ENCODE peak calls at places on chromosomes 13 and 19, in ten cellular contexts. One of them, this sample, is unnamed.

GRCh38 chr19:33098023-33098652 is 17.2 kb downstream of the GPATCH1 start:
- DNase-seq in lung: no peak
- DNase-seq in body of pancreas: peak
- DNase-seq in lower leg skin: no peak
- DNase-seq in astrocyte of the cerebellum: no peak
- DNase-seq in A549: no peak
- DNase-seq in AG04450: no peak
- DNase-seq in heart right ventricle: no peak
- DNase-seq in mucosa of descending colon: peak
- DNase-seq in upper lobe of right lung: no peak
- DNase-seq in this sample: peak

GRCh38 chr13:96294930-96295657 is 205.2 kb downstream of the HS6ST3 start:
- DNase-seq in lung: no peak
- DNase-seq in body of pancreas: no peak
- DNase-seq in lower leg skin: no peak
- DNase-seq in astrocyte of the cerebellum: no peak
- DNase-seq in A549: no peak
- DNase-seq in AG04450: no peak
- DNase-seq in heart right ventricle: no peak
- DNase-seq in mucosa of descending colon: no peak
- DNase-seq in upper lobe of right lung: no peak
- DNase-seq in this sample: no peak

GRCh38 chr13:106609116-106609515 is 41.2 kb upstream of the ARGLU1 start:
- DNase-seq in lung: no peak
- DNase-seq in body of pancreas: no peak
- DNase-seq in lower leg skin: no peak
- DNase-seq in astrocyte of the cerebellum: no peak
- DNase-seq in A549: no peak
- DNase-seq in AG04450: no peak
- DNase-seq in heart right ventricle: no peak
- DNase-seq in mucosa of descending colon: no peak
- DNase-seq in upper lobe of right lung: no peak
- DNase-seq in this sample: no peak

GRCh38 chr13:32212420-32212819 is 102.7 kb downstream of the ZAR1L start:
- DNase-seq in lung: no peak
- DNase-seq in body of pancreas: no peak
- DNase-seq in lower leg skin: no peak
- DNase-seq in astrocyte of the cerebellum: peak
- DNase-seq in A549: no peak
- DNase-seq in AG04450: peak
- DNase-seq in heart right ventricle: no peak
- DNase-seq in mucosa of descending colon: no peak
- DNase-seq in upper lobe of right lung: no peak
- DNase-seq in this sample: no peak

GRCh38 chr13:84812078-84812477 is 929.8 kb upstream of the SLITRK1 start:
- DNase-seq in lung: no peak
- DNase-seq in body of pancreas: no peak
- DNase-seq in lower leg skin: no peak
- DNase-seq in astrocyte of the cerebellum: no peak
- DNase-seq in A549: no peak
- DNase-seq in AG04450: no peak
- DNase-seq in heart right ventricle: no peak
- DNase-seq in mucosa of descending colon: no peak
- DNase-seq in upper lobe of right lung: no peak
- DNase-seq in this sample: no peak

GRCh38 chr19:43681826-43682225 is 11.9 kb upstream of the PLAUR start:
- DNase-seq in lung: no peak
- DNase-seq in body of pancreas: no peak
- DNase-seq in lower leg skin: no peak
- DNase-seq in astrocyte of the cerebellum: no peak
- DNase-seq in A549: no peak
- DNase-seq in AG04450: no peak
- DNase-seq in heart right ventricle: no peak
- DNase-seq in mucosa of descending colon: no peak
- DNase-seq in upper lobe of right lung: no peak
- DNase-seq in this sample: no peak

GRCh38 chr13:109496216-109496615 is 290.2 kb downstream of the IRS2 start:
- DNase-seq in lung: no peak
- DNase-seq in body of pancreas: no peak
- DNase-seq in lower leg skin: no peak
- DNase-seq in astrocyte of the cerebellum: no peak
- DNase-seq in A549: no peak
- DNase-seq in AG04450: no peak
- DNase-seq in heart right ventricle: no peak
- DNase-seq in mucosa of descending colon: no peak
- DNase-seq in upper lobe of right lung: no peak
- DNase-seq in this sample: no peak

GRCh38 chr19:58569191-58569942 is 3.8 kb downstream of the MZF1 start:
- DNase-seq in lung: no peak
- DNase-seq in body of pancreas: peak
- DNase-seq in lower leg skin: peak
- DNase-seq in astrocyte of the cerebellum: no peak
- DNase-seq in A549: no peak
- DNase-seq in AG04450: no peak
- DNase-seq in heart right ventricle: no peak
- DNase-seq in mucosa of descending colon: peak
- DNase-seq in upper lobe of right lung: peak
- DNase-seq in this sample: no peak

GRCh38 chr13:108083056-108083455 is 132.3 kb downstream of the LIG4 start:
- DNase-seq in lung: no peak
- DNase-seq in body of pancreas: no peak
- DNase-seq in lower leg skin: no peak
- DNase-seq in astrocyte of the cerebellum: peak
- DNase-seq in A549: no peak
- DNase-seq in AG04450: no peak
- DNase-seq in heart right ventricle: no peak
- DNase-seq in mucosa of descending colon: no peak
- DNase-seq in upper lobe of right lung: no peak
- DNase-seq in this sample: no peak

DNA sequence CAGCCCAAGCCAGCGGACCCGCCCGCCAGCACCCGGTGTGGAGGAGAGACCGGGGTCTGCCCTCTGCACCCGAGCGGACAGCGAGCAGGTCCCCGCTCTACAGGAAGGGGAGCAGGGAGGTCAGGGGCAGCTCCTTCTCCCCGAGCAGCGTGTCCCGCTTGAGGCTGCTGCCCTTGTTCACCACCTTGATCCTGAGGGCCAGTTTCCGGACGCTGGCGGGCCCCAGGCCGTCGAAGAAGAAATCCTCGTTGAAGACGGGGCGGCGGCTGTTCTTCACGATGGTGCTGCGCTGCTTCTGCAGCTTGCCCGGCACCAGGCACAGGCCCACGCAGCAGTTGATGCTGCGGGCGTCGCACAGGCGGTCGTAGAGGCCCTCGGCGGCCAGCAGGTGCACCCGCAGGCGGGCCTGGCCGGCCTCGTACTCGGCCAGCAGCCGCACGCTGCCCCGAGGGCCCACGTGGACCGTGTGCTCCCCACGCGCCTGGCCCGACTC is 1.9 kb downstream of the C2CD4C start:
- DNase-seq in lung: no peak
- DNase-seq in body of pancreas: no peak
- DNase-seq in lower leg skin: no peak
- DNase-seq in astrocyte of the cerebellum: no peak
- DNase-seq in A549: no peak
- DNase-seq in AG04450: no peak
- DNase-seq in heart right ventricle: no peak
- DNase-seq in mucosa of descending colon: peak
- DNase-seq in upper lobe of right lung: no peak
- DNase-seq in this sample: no peak
- TF ChIP-seq CTCF in lung: no peak
- TF ChIP-seq CTCF in body of pancreas: no peak
- TF ChIP-seq CTCF in lower leg skin: no peak
- TF ChIP-seq CTCF in astrocyte of the cerebellum: no peak
- TF ChIP-seq CTCF in A549: no peak
- TF ChIP-seq CTCF in AG04450: no peak
- TF ChIP-seq CTCF in heart right ventricle: no peak
- TF ChIP-seq CTCF in mucosa of descending colon: no peak
- TF ChIP-seq CTCF in upper lobe of right lung: no peak
- TF ChIP-seq CTCF in this sample: no peak

DNA sequence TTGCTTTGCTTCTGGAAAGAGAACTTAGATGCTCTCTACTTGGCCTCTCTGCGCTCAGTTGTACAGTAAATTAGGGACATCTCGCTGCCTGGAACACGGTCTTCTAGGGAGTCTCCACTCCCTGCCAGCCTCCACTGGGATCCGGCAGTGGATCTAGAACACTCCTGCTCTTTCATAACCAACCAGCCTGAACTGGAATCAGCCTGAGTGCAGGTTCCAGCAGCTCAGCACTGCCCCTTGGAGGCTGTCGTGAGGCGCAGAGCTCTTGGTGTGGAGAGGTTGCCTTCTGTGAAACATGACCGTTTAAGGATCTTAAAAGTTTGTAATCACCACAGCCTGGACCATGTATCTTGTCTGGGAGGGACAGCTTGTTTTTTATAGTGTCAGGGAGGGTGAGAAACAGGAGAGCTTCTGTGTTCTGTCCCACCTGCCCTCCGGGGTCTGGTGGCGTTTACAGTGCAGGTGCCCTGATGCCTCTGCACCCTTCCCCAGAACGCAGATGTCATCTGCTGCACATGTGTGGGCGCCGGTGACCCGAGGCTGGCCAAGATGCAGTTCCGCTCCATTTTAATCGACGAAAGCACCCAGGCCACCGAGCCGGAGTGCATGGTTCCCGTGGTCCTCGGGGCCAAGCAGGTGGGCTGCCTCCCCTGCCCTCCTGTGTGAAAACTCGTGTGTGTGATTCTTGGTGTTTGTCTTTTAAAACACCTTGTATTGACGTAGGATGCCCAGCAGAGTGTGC is 24.8 kb downstream of the UPF1 start:
- DNase-seq in lung: no peak
- DNase-seq in body of pancreas: no peak
- DNase-seq in lower leg skin: no peak
- DNase-seq in astrocyte of the cerebellum: no peak
- DNase-seq in A549: no peak
- DNase-seq in AG04450: no peak
- DNase-seq in heart right ventricle: no peak
- DNase-seq in mucosa of descending colon: no peak
- DNase-seq in upper lobe of right lung: no peak
- DNase-seq in this sample: no peak
- H3K4me3 ChIP-seq in lung: no peak
- H3K4me3 ChIP-seq in body of pancreas: no peak
- H3K4me3 ChIP-seq in lower leg skin: no peak
- H3K4me3 ChIP-seq in astrocyte of the cerebellum: no peak
- H3K4me3 ChIP-seq in A549: no peak
- H3K4me3 ChIP-seq in AG04450: no peak
- H3K4me3 ChIP-seq in heart right ventricle: no peak
- H3K4me3 ChIP-seq in mucosa of descending colon: no peak
- H3K4me3 ChIP-seq in upper lobe of right lung: no peak
- H3K4me3 ChIP-seq in this sample: no peak

DNA sequence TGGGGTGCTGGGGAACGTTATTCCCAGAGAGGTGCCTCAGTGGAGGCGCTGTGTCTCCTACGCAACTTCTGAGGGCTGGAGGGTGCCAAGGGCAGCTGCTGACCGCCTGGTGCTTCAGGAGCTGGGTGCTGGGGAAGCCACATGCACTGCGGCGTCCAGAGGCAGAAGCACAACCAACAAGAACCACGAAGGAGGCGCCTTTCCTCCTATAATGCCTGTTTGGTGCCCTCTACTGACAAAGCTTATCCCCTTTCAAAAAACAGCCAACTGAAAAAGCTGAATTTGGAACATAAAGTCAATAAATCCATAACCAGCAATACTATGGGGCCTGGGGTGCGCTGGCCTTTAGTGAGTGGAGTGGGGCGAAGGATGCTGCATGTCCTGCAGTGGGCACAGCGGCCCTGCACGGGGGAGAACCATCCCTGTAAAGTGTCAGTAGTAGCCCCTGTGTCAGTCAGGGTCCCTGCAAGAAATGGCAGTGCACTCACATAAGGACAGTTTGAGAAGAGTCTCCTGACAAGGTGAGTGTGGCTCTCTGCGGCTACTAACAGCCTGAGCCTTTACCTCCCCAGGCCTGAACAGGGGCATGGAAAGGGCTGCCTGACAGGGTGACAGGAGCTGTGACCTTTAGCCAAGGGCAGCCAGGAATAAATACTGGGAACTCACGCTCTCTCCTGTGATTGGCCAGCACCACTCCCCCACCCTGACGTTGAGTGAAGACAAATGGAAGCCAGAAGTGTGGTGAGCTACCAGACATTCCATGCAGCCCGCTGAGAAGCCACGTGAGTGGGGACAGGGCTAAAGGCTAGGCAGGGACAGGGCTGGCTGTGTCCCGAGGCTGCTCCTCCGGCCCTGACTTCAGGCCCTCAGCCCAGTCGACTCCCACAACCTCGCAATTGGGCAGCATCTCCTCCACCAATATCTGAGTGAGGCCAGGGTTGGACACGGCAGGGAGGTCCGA is 4.5 kb upstream of the B3GNT8 start:
- DNase-seq in lung: no peak
- DNase-seq in body of pancreas: peak
- DNase-seq in lower leg skin: no peak
- DNase-seq in astrocyte of the cerebellum: no peak
- DNase-seq in A549: no peak
- DNase-seq in AG04450: no peak
- DNase-seq in heart right ventricle: peak
- DNase-seq in mucosa of descending colon: no peak
- DNase-seq in upper lobe of right lung: no peak
- DNase-seq in this sample: no peak
- TF ChIP-seq CTCF in lung: no peak
- TF ChIP-seq CTCF in body of pancreas: peak
- TF ChIP-seq CTCF in lower leg skin: no peak
- TF ChIP-seq CTCF in astrocyte of the cerebellum: peak
- TF ChIP-seq CTCF in A549: peak
- TF ChIP-seq CTCF in AG04450: peak
- TF ChIP-seq CTCF in heart right ventricle: peak
- TF ChIP-seq CTCF in mucosa of descending colon: no peak
- TF ChIP-seq CTCF in upper lobe of right lung: peak
- TF ChIP-seq CTCF in this sample: peak

GRCh38 chr19:36572593-36573019 is 486 bp downstream of the ZNF529 start:
- DNase-seq in lung: no peak
- DNase-seq in body of pancreas: no peak
- DNase-seq in lower leg skin: no peak
- DNase-seq in astrocyte of the cerebellum: no peak
- DNase-seq in A549: no peak
- DNase-seq in AG04450: no peak
- DNase-seq in heart right ventricle: no peak
- DNase-seq in mucosa of descending colon: no peak
- DNase-seq in upper lobe of right lung: no peak
- DNase-seq in this sample: no peak

GRCh38 chr19:36573948-36574726 is 1.0 kb upstream of the ZNF529 start:
- DNase-seq in lung: no peak
- DNase-seq in body of pancreas: peak
- DNase-seq in lower leg skin: no peak
- DNase-seq in astrocyte of the cerebellum: no peak
- DNase-seq in A549: no peak
- DNase-seq in AG04450: no peak
- DNase-seq in heart right ventricle: no peak
- DNase-seq in mucosa of descending colon: no peak
- DNase-seq in upper lobe of right lung: no peak
- DNase-seq in this sample: no peak

GRCh38 chr19:36573020-36573947 is at the start of gene ZNF529:
- DNase-seq in lung: peak
- DNase-seq in body of pancreas: peak
- DNase-seq in lower leg skin: peak
- DNase-seq in astrocyte of the cerebellum: peak
- DNase-seq in A549: peak
- DNase-seq in AG04450: peak
- DNase-seq in heart right ventricle: peak
- DNase-seq in mucosa of descending colon: peak
- DNase-seq in upper lobe of right lung: peak
- DNase-seq in this sample: peak

GRCh38 chr19:36577271-36577996 is 4.3 kb upstream of the ZNF529 start:
- DNase-seq in lung: no peak
- DNase-seq in body of pancreas: no peak
- DNase-seq in lower leg skin: no peak
- DNase-seq in astrocyte of the cerebellum: no peak
- DNase-seq in A549: no peak
- DNase-seq in AG04450: no peak
- DNase-seq in heart right ventricle: no peak
- DNase-seq in mucosa of descending colon: no peak
- DNase-seq in upper lobe of right lung: no peak
- DNase-seq in this sample: no peak

GRCh38 chr19:36574762-36575161 is 1.7 kb upstream of the ZNF529 start:
- DNase-seq in lung: no peak
- DNase-seq in body of pancreas: no peak
- DNase-seq in lower leg skin: no peak
- DNase-seq in astrocyte of the cerebellum: no peak
- DNase-seq in A549: no peak
- DNase-seq in AG04450: no peak
- DNase-seq in heart right ventricle: no peak
- DNase-seq in mucosa of descending colon: no peak
- DNase-seq in upper lobe of right lung: no peak
- DNase-seq in this sample: no peak
- H3K4me3 ChIP-seq in lung: no peak
- H3K4me3 ChIP-seq in body of pancreas: no peak
- H3K4me3 ChIP-seq in lower leg skin: no peak
- H3K4me3 ChIP-seq in astrocyte of the cerebellum: no peak
- H3K4me3 ChIP-seq in A549: no peak
- H3K4me3 ChIP-seq in AG04450: peak
- H3K4me3 ChIP-seq in heart right ventricle: peak
- H3K4me3 ChIP-seq in mucosa of descending colon: no peak
- H3K4me3 ChIP-seq in upper lobe of right lung: no peak
- H3K4me3 ChIP-seq in this sample: peak